ENCODE peak calls at places on chromosome 11, in ten cellular contexts. One of them, this sample, is unnamed. For H3K27me3, the result is how much of the 10 kb centered on the place peaks cover.

GRCh38 chr11:35464308-35464707 is 45.0 kb upstream of the SLC1A2 start:
- DNase-seq in fibroblast of lung: peak
- DNase-seq in WERI-Rb-1: no peak
- DNase-seq in CD4-positive, CD25-positive, alpha-beta regulatory T cell: no peak
- DNase-seq in hepatocyte: no peak
- DNase-seq in aorta: no peak
- DNase-seq in adrenal gland: no peak
- DNase-seq in HL-60: no peak
- DNase-seq in brain microvascular endothelial cell: no peak
- DNase-seq in CD4-positive, alpha-beta T cell: no peak
- DNase-seq in this sample: no peak

GRCh38 chr11:70423523-70424505 is 25.5 kb downstream of the CTTN start:
- DNase-seq in fibroblast of lung: peak
- DNase-seq in WERI-Rb-1: no peak
- DNase-seq in CD4-positive, CD25-positive, alpha-beta regulatory T cell: no peak
- DNase-seq in hepatocyte: no peak
- DNase-seq in aorta: no peak
- DNase-seq in adrenal gland: peak
- DNase-seq in HL-60: peak
- DNase-seq in brain microvascular endothelial cell: peak
- DNase-seq in CD4-positive, alpha-beta T cell: no peak
- DNase-seq in this sample: peak

GRCh38 chr11:15579287-15580001 is 464.7 kb downstream of the INSC start:
- DNase-seq in fibroblast of lung: no peak
- DNase-seq in WERI-Rb-1: no peak
- DNase-seq in CD4-positive, CD25-positive, alpha-beta regulatory T cell: no peak
- DNase-seq in hepatocyte: no peak
- DNase-seq in aorta: no peak
- DNase-seq in adrenal gland: no peak
- DNase-seq in HL-60: no peak
- DNase-seq in brain microvascular endothelial cell: no peak
- DNase-seq in CD4-positive, alpha-beta T cell: no peak
- DNase-seq in this sample: no peak

GRCh38 chr11:122137081-122137793 is 21.2 kb upstream of the BLID start:
- DNase-seq in fibroblast of lung: peak
- DNase-seq in WERI-Rb-1: no peak
- DNase-seq in CD4-positive, CD25-positive, alpha-beta regulatory T cell: no peak
- DNase-seq in hepatocyte: peak
- DNase-seq in aorta: no peak
- DNase-seq in adrenal gland: no peak
- DNase-seq in HL-60: no peak
- DNase-seq in brain microvascular endothelial cell: peak
- DNase-seq in CD4-positive, alpha-beta T cell: no peak
- DNase-seq in this sample: no peak

GRCh38 chr11:110076388-110076965 is 16.7 kb upstream of the ZC3H12C start:
- DNase-seq in fibroblast of lung: no peak
- DNase-seq in WERI-Rb-1: no peak
- DNase-seq in CD4-positive, CD25-positive, alpha-beta regulatory T cell: no peak
- DNase-seq in hepatocyte: peak
- DNase-seq in aorta: no peak
- DNase-seq in adrenal gland: no peak
- DNase-seq in HL-60: no peak
- DNase-seq in brain microvascular endothelial cell: no peak
- DNase-seq in CD4-positive, alpha-beta T cell: no peak
- DNase-seq in this sample: peak

GRCh38 chr11:103043826-103044688 is 47.9 kb downstream of the DCUN1D5 start:
- DNase-seq in fibroblast of lung: no peak
- DNase-seq in WERI-Rb-1: no peak
- DNase-seq in CD4-positive, CD25-positive, alpha-beta regulatory T cell: no peak
- DNase-seq in hepatocyte: no peak
- DNase-seq in aorta: no peak
- DNase-seq in adrenal gland: no peak
- DNase-seq in HL-60: no peak
- DNase-seq in brain microvascular endothelial cell: no peak
- DNase-seq in CD4-positive, alpha-beta T cell: no peak
- DNase-seq in this sample: no peak

GRCh38 chr11:118111019-118111743 is 24.4 kb upstream of the SMIM35 start:
- DNase-seq in fibroblast of lung: no peak
- DNase-seq in WERI-Rb-1: no peak
- DNase-seq in CD4-positive, CD25-positive, alpha-beta regulatory T cell: no peak
- DNase-seq in hepatocyte: peak
- DNase-seq in aorta: no peak
- DNase-seq in adrenal gland: no peak
- DNase-seq in HL-60: no peak
- DNase-seq in brain microvascular endothelial cell: no peak
- DNase-seq in CD4-positive, alpha-beta T cell: no peak
- DNase-seq in this sample: no peak

GRCh38 chr11:60069471-60069870 is 13.0 kb downstream of the MS4A3 start:
- DNase-seq in fibroblast of lung: no peak
- DNase-seq in WERI-Rb-1: no peak
- DNase-seq in CD4-positive, CD25-positive, alpha-beta regulatory T cell: no peak
- DNase-seq in hepatocyte: no peak
- DNase-seq in aorta: no peak
- DNase-seq in adrenal gland: no peak
- DNase-seq in HL-60: no peak
- DNase-seq in brain microvascular endothelial cell: no peak
- DNase-seq in CD4-positive, alpha-beta T cell: no peak
- DNase-seq in this sample: no peak

GRCh38 chr11:92964471-92964870 is 5.0 kb upstream of the MTNR1B start:
- DNase-seq in fibroblast of lung: no peak
- DNase-seq in WERI-Rb-1: no peak
- DNase-seq in CD4-positive, CD25-positive, alpha-beta regulatory T cell: no peak
- DNase-seq in hepatocyte: peak
- DNase-seq in aorta: no peak
- DNase-seq in adrenal gland: no peak
- DNase-seq in HL-60: no peak
- DNase-seq in brain microvascular endothelial cell: no peak
- DNase-seq in CD4-positive, alpha-beta T cell: no peak
- DNase-seq in this sample: no peak

GRCh38 chr11:19160839-19161238 is 40.9 kb downstream of the CSRP3 start:
- DNase-seq in fibroblast of lung: peak
- DNase-seq in WERI-Rb-1: no peak
- DNase-seq in CD4-positive, CD25-positive, alpha-beta regulatory T cell: no peak
- DNase-seq in hepatocyte: no peak
- DNase-seq in aorta: no peak
- DNase-seq in adrenal gland: no peak
- DNase-seq in HL-60: no peak
- DNase-seq in brain microvascular endothelial cell: no peak
- DNase-seq in CD4-positive, alpha-beta T cell: no peak
- DNase-seq in this sample: no peak

GRCh38 chr11:118597556-118597955 is 9.9 kb upstream of the PHLDB1 start:
- DNase-seq in fibroblast of lung: no peak
- DNase-seq in WERI-Rb-1: no peak
- DNase-seq in CD4-positive, CD25-positive, alpha-beta regulatory T cell: no peak
- DNase-seq in hepatocyte: no peak
- DNase-seq in aorta: no peak
- DNase-seq in adrenal gland: no peak
- DNase-seq in HL-60: no peak
- DNase-seq in brain microvascular endothelial cell: no peak
- DNase-seq in CD4-positive, alpha-beta T cell: no peak
- DNase-seq in this sample: no peak

GRCh38 chr11:33769542-33769941 is 4.8 kb downstream of the FBXO3 start:
- DNase-seq in fibroblast of lung: no peak
- DNase-seq in WERI-Rb-1: no peak
- DNase-seq in CD4-positive, CD25-positive, alpha-beta regulatory T cell: no peak
- DNase-seq in hepatocyte: no peak
- DNase-seq in aorta: no peak
- DNase-seq in adrenal gland: no peak
- DNase-seq in HL-60: no peak
- DNase-seq in brain microvascular endothelial cell: no peak
- DNase-seq in CD4-positive, alpha-beta T cell: no peak
- DNase-seq in this sample: no peak
- H3K27ac ChIP-seq in fibroblast of lung: no peak
- H3K27ac ChIP-seq in WERI-Rb-1: no peak
- H3K27ac ChIP-seq in CD4-positive, CD25-positive, alpha-beta regulatory T cell: no peak
- H3K27ac ChIP-seq in hepatocyte: no peak
- H3K27ac ChIP-seq in aorta: no peak
- H3K27ac ChIP-seq in adrenal gland: no peak
- H3K27ac ChIP-seq in HL-60: no peak
- H3K27ac ChIP-seq in brain microvascular endothelial cell: no peak
- H3K27ac ChIP-seq in CD4-positive, alpha-beta T cell: no peak
- H3K27ac ChIP-seq in this sample: no peak

GRCh38 chr11:75242722-75243600 is 2.4 kb downstream of the TPBGL start:
- DNase-seq in fibroblast of lung: no peak
- DNase-seq in WERI-Rb-1: peak
- DNase-seq in CD4-positive, CD25-positive, alpha-beta regulatory T cell: no peak
- DNase-seq in hepatocyte: no peak
- DNase-seq in aorta: no peak
- DNase-seq in adrenal gland: no peak
- DNase-seq in HL-60: no peak
- DNase-seq in brain microvascular endothelial cell: no peak
- DNase-seq in CD4-positive, alpha-beta T cell: no peak
- DNase-seq in this sample: no peak
- H3K27me3 ChIP-seq in fibroblast of lung: under half
- H3K27me3 ChIP-seq in WERI-Rb-1: under half
- H3K27me3 ChIP-seq in CD4-positive, CD25-positive, alpha-beta regulatory T cell: under half
- H3K27me3 ChIP-seq in hepatocyte: half or more
- H3K27me3 ChIP-seq in aorta: under half
- H3K27me3 ChIP-seq in adrenal gland: under half
- H3K27me3 ChIP-seq in HL-60: under half
- H3K27me3 ChIP-seq in brain microvascular endothelial cell: under half
- H3K27me3 ChIP-seq in CD4-positive, alpha-beta T cell: under half
- H3K27me3 ChIP-seq in this sample: half or more

GRCh38 chr11:76075699-76076098 is 130.6 kb downstream of the WNT11 start:
- DNase-seq in fibroblast of lung: peak
- DNase-seq in WERI-Rb-1: no peak
- DNase-seq in CD4-positive, CD25-positive, alpha-beta regulatory T cell: no peak
- DNase-seq in hepatocyte: no peak
- DNase-seq in aorta: no peak
- DNase-seq in adrenal gland: no peak
- DNase-seq in HL-60: no peak
- DNase-seq in brain microvascular endothelial cell: no peak
- DNase-seq in CD4-positive, alpha-beta T cell: no peak
- DNase-seq in this sample: no peak

GRCh38 chr11:76074178-76075112 is 131.9 kb downstream of the WNT11 start:
- DNase-seq in fibroblast of lung: no peak
- DNase-seq in WERI-Rb-1: no peak
- DNase-seq in CD4-positive, CD25-positive, alpha-beta regulatory T cell: no peak
- DNase-seq in hepatocyte: no peak
- DNase-seq in aorta: no peak
- DNase-seq in adrenal gland: no peak
- DNase-seq in HL-60: no peak
- DNase-seq in brain microvascular endothelial cell: peak
- DNase-seq in CD4-positive, alpha-beta T cell: no peak
- DNase-seq in this sample: no peak

GRCh38 chr11:76071090-76071489 is 135.2 kb downstream of the WNT11 start:
- DNase-seq in fibroblast of lung: no peak
- DNase-seq in WERI-Rb-1: no peak
- DNase-seq in CD4-positive, CD25-positive, alpha-beta regulatory T cell: no peak
- DNase-seq in hepatocyte: no peak
- DNase-seq in aorta: no peak
- DNase-seq in adrenal gland: no peak
- DNase-seq in HL-60: no peak
- DNase-seq in brain microvascular endothelial cell: no peak
- DNase-seq in CD4-positive, alpha-beta T cell: no peak
- DNase-seq in this sample: no peak

GRCh38 chr11:76076749-76077148 is 129.6 kb downstream of the WNT11 start:
- DNase-seq in fibroblast of lung: no peak
- DNase-seq in WERI-Rb-1: no peak
- DNase-seq in CD4-positive, CD25-positive, alpha-beta regulatory T cell: no peak
- DNase-seq in hepatocyte: no peak
- DNase-seq in aorta: no peak
- DNase-seq in adrenal gland: no peak
- DNase-seq in HL-60: no peak
- DNase-seq in brain microvascular endothelial cell: no peak
- DNase-seq in CD4-positive, alpha-beta T cell: no peak
- DNase-seq in this sample: no peak

DNA sequence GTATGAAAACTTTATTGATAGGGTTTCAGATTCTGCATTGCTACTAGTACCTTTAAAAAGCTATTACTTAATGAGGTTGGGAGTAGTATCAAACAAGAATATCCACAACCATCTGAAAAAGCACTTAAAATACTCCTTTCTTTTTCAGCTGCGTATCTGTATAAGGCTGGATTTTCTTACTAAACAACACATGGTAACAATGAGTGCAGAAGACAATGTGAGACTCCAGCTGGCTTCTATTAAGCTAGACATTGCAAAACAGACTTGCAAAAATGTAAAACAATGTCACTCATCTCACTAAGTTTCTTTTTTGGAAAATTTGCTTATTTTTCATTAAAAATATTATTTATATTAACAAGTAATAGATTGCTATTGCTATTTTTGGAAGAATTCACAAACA is 132.6 kb downstream of the WNT11 start:
- DNase-seq in fibroblast of lung: peak
- DNase-seq in WERI-Rb-1: no peak
- DNase-seq in CD4-positive, CD25-positive, alpha-beta regulatory T cell: no peak
- DNase-seq in hepatocyte: no peak
- DNase-seq in aorta: no peak
- DNase-seq in adrenal gland: no peak
- DNase-seq in HL-60: no peak
- DNase-seq in brain microvascular endothelial cell: no peak
- DNase-seq in CD4-positive, alpha-beta T cell: no peak
- DNase-seq in this sample: no peak
- H3K27ac ChIP-seq in fibroblast of lung: no peak
- H3K27ac ChIP-seq in WERI-Rb-1: no peak
- H3K27ac ChIP-seq in CD4-positive, CD25-positive, alpha-beta regulatory T cell: no peak
- H3K27ac ChIP-seq in hepatocyte: no peak
- H3K27ac ChIP-seq in aorta: no peak
- H3K27ac ChIP-seq in adrenal gland: no peak
- H3K27ac ChIP-seq in HL-60: no peak
- H3K27ac ChIP-seq in brain microvascular endothelial cell: peak
- H3K27ac ChIP-seq in CD4-positive, alpha-beta T cell: no peak
- H3K27ac ChIP-seq in this sample: no peak

GRCh38 chr11:61569701-61570100 is 11.2 kb downstream of the SYT7 start:
- DNase-seq in fibroblast of lung: no peak
- DNase-seq in WERI-Rb-1: no peak
- DNase-seq in CD4-positive, CD25-positive, alpha-beta regulatory T cell: no peak
- DNase-seq in hepatocyte: no peak
- DNase-seq in aorta: no peak
- DNase-seq in adrenal gland: no peak
- DNase-seq in HL-60: no peak
- DNase-seq in brain microvascular endothelial cell: no peak
- DNase-seq in CD4-positive, alpha-beta T cell: no peak
- DNase-seq in this sample: no peak

GRCh38 chr11:61571337-61571736 is 9.5 kb downstream of the SYT7 start:
- DNase-seq in fibroblast of lung: no peak
- DNase-seq in WERI-Rb-1: no peak
- DNase-seq in CD4-positive, CD25-positive, alpha-beta regulatory T cell: no peak
- DNase-seq in hepatocyte: no peak
- DNase-seq in aorta: no peak
- DNase-seq in adrenal gland: no peak
- DNase-seq in HL-60: no peak
- DNase-seq in brain microvascular endothelial cell: no peak
- DNase-seq in CD4-positive, alpha-beta T cell: no peak
- DNase-seq in this sample: no peak

GRCh38 chr11:61574611-61575010 is 6.3 kb downstream of the SYT7 start:
- DNase-seq in fibroblast of lung: no peak
- DNase-seq in WERI-Rb-1: no peak
- DNase-seq in CD4-positive, CD25-positive, alpha-beta regulatory T cell: no peak
- DNase-seq in hepatocyte: no peak
- DNase-seq in aorta: no peak
- DNase-seq in adrenal gland: no peak
- DNase-seq in HL-60: no peak
- DNase-seq in brain microvascular endothelial cell: no peak
- DNase-seq in CD4-positive, alpha-beta T cell: no peak
- DNase-seq in this sample: no peak

GRCh38 chr11:61572913-61573312 is 8.0 kb downstream of the SYT7 start:
- DNase-seq in fibroblast of lung: no peak
- DNase-seq in WERI-Rb-1: no peak
- DNase-seq in CD4-positive, CD25-positive, alpha-beta regulatory T cell: no peak
- DNase-seq in hepatocyte: no peak
- DNase-seq in aorta: no peak
- DNase-seq in adrenal gland: no peak
- DNase-seq in HL-60: no peak
- DNase-seq in brain microvascular endothelial cell: no peak
- DNase-seq in CD4-positive, alpha-beta T cell: no peak
- DNase-seq in this sample: no peak

GRCh38 chr11:61571869-61572268 is 9.0 kb downstream of the SYT7 start:
- DNase-seq in fibroblast of lung: no peak
- DNase-seq in WERI-Rb-1: no peak
- DNase-seq in CD4-positive, CD25-positive, alpha-beta regulatory T cell: no peak
- DNase-seq in hepatocyte: no peak
- DNase-seq in aorta: no peak
- DNase-seq in adrenal gland: no peak
- DNase-seq in HL-60: no peak
- DNase-seq in brain microvascular endothelial cell: no peak
- DNase-seq in CD4-positive, alpha-beta T cell: no peak
- DNase-seq in this sample: no peak
- H3K27me3 ChIP-seq in fibroblast of lung: under half
- H3K27me3 ChIP-seq in WERI-Rb-1: under half
- H3K27me3 ChIP-seq in CD4-positive, CD25-positive, alpha-beta regulatory T cell: under half
- H3K27me3 ChIP-seq in hepatocyte: under half
- H3K27me3 ChIP-seq in aorta: under half
- H3K27me3 ChIP-seq in adrenal gland: under half
- H3K27me3 ChIP-seq in HL-60: under half
- H3K27me3 ChIP-seq in brain microvascular endothelial cell: under half
- H3K27me3 ChIP-seq in CD4-positive, alpha-beta T cell: under half
- H3K27me3 ChIP-seq in this sample: under half

This sample was measured in GM23338.